ENCODE peak calls at places on chromosomes 6 and 20, in six cellular contexts. H is cardiac muscle cell, O is pancreas, L is left lung, S is body of pancreas, Y is aorta. M is an unnamed sample.

GRCh38 chr20:1323256-1323655 is 5.7 kb downstream of the SDCBP2 start:
- DNase-seq in H (peak; percentile 29), O (no peak), L (no peak), S (no peak), Y (no peak), M (no peak)

GRCh38 chr20:57849868-57850215 is 140.0 kb upstream of the PMEPA1 start:
- DNase-seq in H (no peak), O (no peak), L (no peak), S (no peak), Y (no peak), M (no peak)

GRCh38 chr20:62818592-62819493 is 2.0 kb downstream of the COL9A3 start:
- DNase-seq in H (peak; percentile 86), O (peak; percentile 81), L (no peak), S (peak; percentile 63), Y (peak; percentile 89), M (no peak)

GRCh38 chr20:25280574-25281535 is 33.0 kb downstream of the PYGB start:
- DNase-seq in H (no peak), O (peak; percentile 45), L (peak; percentile 78), S (peak; percentile 10), Y (peak; percentile 72), M (no peak)

GRCh38 chr20:49765846-49766541 is 46.6 kb upstream of the SLC9A8 start:
- DNase-seq in H (peak; percentile 82), O (no peak), L (no peak), S (no peak), Y (no peak), M (no peak)

GRCh38 chr6:134245041-134245440 is 72.9 kb downstream of the SGK1 start:
- DNase-seq in H (peak; percentile 88), O (no peak), L (no peak), S (peak; percentile 74), Y (no peak), M (no peak)

GRCh38 chr6:43934803-43935602 is 165.0 kb downstream of the VEGFA start:
- DNase-seq in H (no peak), O (no peak), L (no peak), S (no peak), Y (peak; percentile 57), M (no peak)

GRCh38 chr20:25291432-25292133 is 43.7 kb downstream of the PYGB start:
- DNase-seq in H (no peak), O (no peak), L (peak; percentile 59), S (no peak), Y (no peak), M (no peak)

GRCh38 chr6:144344651-144345050 is 59.5 kb downstream of the UTRN start:
- DNase-seq in H (no peak), O (no peak), L (no peak), S (no peak), Y (no peak), M (no peak)

GRCh38 chr20:63620991-63621390 is 5.9 kb downstream of the GMEB2 start:
- DNase-seq in H (no peak), O (no peak), L (no peak), S (no peak), Y (no peak), M (no peak)

GRCh38 chr6:99979953-99980352 is 14.1 kb downstream of the MCHR2 start:
- DNase-seq in H (no peak), O (no peak), L (no peak), S (no peak), Y (no peak), M (no peak)

GRCh38 chr6:43213431-43213830 is 15.8 kb downstream of the DNPH1 start:
- DNase-seq in H (no peak), O (no peak), L (no peak), S (no peak), Y (peak; percentile 47), M (no peak)

GRCh38 chr20:63329331-63330083 is 31.6 kb downstream of the CHRNA4 start:
- DNase-seq in H (no peak), O (no peak), L (peak; percentile 57), S (no peak), Y (no peak), M (no peak)

GRCh38 chr6:90599151-90599550 is 12.3 kb upstream of the MAP3K7 start:
- DNase-seq in H (no peak), O (no peak), L (no peak), S (no peak), Y (no peak), M (no peak)

GRCh38 chr20:54219751-54220426 is 12.0 kb downstream of the PFDN4 start:
- DNase-seq in H (peak; percentile 73), O (no peak), L (no peak), S (no peak), Y (no peak), M (no peak)

GRCh38 chr20:36919715-36920333 is 31.7 kb downstream of the SAMHD1 start:
- DNase-seq in H (peak; percentile 72), O (no peak), L (no peak), S (no peak), Y (no peak), M (peak; percentile 5)

GRCh38 chr6:39083111-39083702 is 31.8 kb downstream of the SAYSD1 start:
- DNase-seq in H (no peak), O (no peak), L (no peak), S (no peak), Y (no peak), M (no peak)

GRCh38 chr6:20770776-20771175 is 236.5 kb downstream of the CDKAL1 start:
- DNase-seq in H (no peak), O (no peak), L (no peak), S (no peak), Y (no peak), M (no peak)

GRCh38 chr6:107786709-107787588 is 37.2 kb downstream of the SCML4 start:
- DNase-seq in H (no peak), O (no peak), L (no peak), S (no peak), Y (no peak), M (peak; percentile 44)

GRCh38 chr6:144415835-144416237 is 130.7 kb downstream of the UTRN start:
- DNase-seq in H (peak; percentile 57), O (no peak), L (no peak), S (no peak), Y (no peak), M (no peak)

GRCh38 chr6:70299456-70299855 is 3.4 kb downstream of the COL9A1 start:
- DNase-seq in H (peak; percentile 35), O (no peak), L (no peak), S (no peak), Y (no peak), M (no peak)

GRCh38 chr20:50598074-50598473 is 87.9 kb downstream of the PTPN1 start:
- DNase-seq in H (no peak), O (no peak), L (peak; percentile 37), S (no peak), Y (no peak), M (no peak)

GRCh38 chr6:28606424-28607391 is 81.0 kb downstream of the GPX5 start:
- DNase-seq in H (peak; percentile 83), O (no peak), L (no peak), S (no peak), Y (no peak), M (no peak)

GRCh38 chr6:161010418-161010817 is 18.8 kb downstream of the MAP3K4 start:
- DNase-seq in H (peak; percentile 63), O (no peak), L (no peak), S (no peak), Y (no peak), M (no peak)

GRCh38 chr6:149566372-149567193 is at the start of gene GINM1:
- DNase-seq in H (peak; percentile 42), O (peak; percentile 81), L (peak; percentile 90), S (peak; percentile 61), Y (peak; percentile 84), M (no peak)

GRCh38 chr20:64143018-64143801 is 21.0 kb upstream of the MYT1 start:
- DNase-seq in H (no peak), O (no peak), L (peak; percentile 44), S (no peak), Y (peak; percentile 57), M (no peak)

GRCh38 chr6:125899726-125900182 is 56.8 kb upstream of the HINT3 start:
- DNase-seq in H (no peak), O (no peak), L (no peak), S (no peak), Y (no peak), M (no peak)

DNA sequence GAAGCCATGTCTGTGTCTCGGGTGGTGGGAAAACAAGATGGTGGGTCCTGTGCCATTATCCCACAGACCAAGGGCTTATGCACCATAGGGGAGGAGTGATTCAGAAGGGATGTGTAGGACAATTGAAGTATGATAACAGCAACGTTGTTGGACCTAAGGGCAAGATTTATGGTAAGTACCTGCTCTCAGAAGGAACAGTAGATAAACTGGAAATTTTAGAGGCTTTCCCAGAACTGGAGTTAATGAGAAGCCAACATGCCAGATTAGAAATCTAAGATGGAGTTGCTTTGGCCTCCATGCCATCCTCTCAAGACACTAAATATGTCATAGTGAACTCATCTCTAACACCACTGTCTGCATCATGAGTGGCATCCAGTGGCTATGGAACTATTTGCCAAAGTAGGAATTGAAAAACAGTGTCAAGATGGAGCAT is 84.7 kb upstream of the MYLIP start:
- DNase-seq in H (no peak), O (no peak), L (no peak), S (no peak), Y (no peak), M (no peak)
- H3K27me3 ChIP-seq in H (no peaks in the 10 kb centered on the region), O (no peaks in the 10 kb centered on the region), L (no peaks in the 10 kb centered on the region), S (no peaks in the 10 kb centered on the region), Y (no peaks in the 10 kb centered on the region), M (no peaks in the 10 kb centered on the region)

GRCh38 chr6:41370488-41371111 is 35.2 kb downstream of the NCR2 start:
- DNase-seq in H (no peak), O (no peak), L (no peak), S (no peak), Y (no peak), M (no peak)
- H3K27me3 ChIP-seq in H (peaks cover 85% of the 10 kb centered on the region), O (peaks cover 33% of the 10 kb centered on the region), L (peaks cover 57% of the 10 kb centered on the region), S (peaks cover 25% of the 10 kb centered on the region), Y (no peaks in the 10 kb centered on the region), M (peaks cover 77% of the 10 kb centered on the region)

GRCh38 chr6:1870902-1871301 is 261.2 kb downstream of the FOXC1 start:
- DNase-seq in H (no peak), O (no peak), L (no peak), S (no peak), Y (no peak), M (no peak)
- H3K27me3 ChIP-seq in H (peaks cover 21% of the 10 kb centered on the region), O (no peaks in the 10 kb centered on the region), L (no peaks in the 10 kb centered on the region), S (no peaks in the 10 kb centered on the region), Y (no peaks in the 10 kb centered on the region), M (no peaks in the 10 kb centered on the region)

DNA sequence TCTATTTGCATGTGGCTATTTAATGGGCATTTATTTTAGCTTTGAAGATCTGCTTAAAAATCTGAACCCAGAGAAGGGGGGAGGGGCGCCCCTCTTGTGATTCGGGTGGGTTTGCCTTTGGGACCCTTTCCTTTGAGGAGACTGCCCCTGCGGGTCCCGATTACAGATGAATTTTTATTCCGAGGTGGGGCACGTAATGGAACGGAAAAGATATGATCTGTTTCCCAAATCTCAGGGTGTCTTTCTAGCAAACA is 30.9 kb downstream of the TFAP2A start:
- DNase-seq in H (no peak), O (no peak), L (no peak), S (no peak), Y (no peak), M (no peak)
- H3K27me3 ChIP-seq in H (peaks cover 96% of the 10 kb centered on the region), O (peaks cover 84% of the 10 kb centered on the region), L (peaks cover 88% of the 10 kb centered on the region), S (peaks cover 43% of the 10 kb centered on the region), Y (no peaks in the 10 kb centered on the region), M (peaks cover 96% of the 10 kb centered on the region)